ENCODE peak calls at places on chromosomes 1 and 21, in four cellular contexts. A is breast epithelium, C is astrocyte of the cerebellum, H is HAP-1. N is an unnamed sample.

GRCh38 chr1:181647314-181648035 is 164.2 kb downstream of the CACNA1E start:
- DNase-seq in C (no peak), H (no peak), A (no peak), N (no peak)

GRCh38 chr1:161198877-161199431 is at the start of gene ADAMTS4:
- DNase-seq in A (no peak), H (no peak), C (no peak), N (no peak)

GRCh38 chr1:1306070-1306660 is 1.6 kb downstream of the ACAP3 start:
- DNase-seq in C (no peak), H (peak), A (no peak), N (no peak)

GRCh38 chr1:226737819-226738420 is 1.2 kb downstream of the ITPKB start:
- DNase-seq in C (no peak), H (peak), A (peak), N (peak)

GRCh38 chr1:197948926-197949899 is 32.0 kb downstream of the LHX9 start:
- DNase-seq in H (peak), C (no peak), A (no peak), N (no peak)

GRCh38 chr21:36321325-36322082 is 1.5 kb downstream of the MORC3 start:
- DNase-seq in H (peak), C (no peak), A (no peak), N (peak)

GRCh38 chr1:82227696-82228095 is 427.0 kb downstream of the ADGRL2 start:
- DNase-seq in H (peak), A (no peak), C (peak), N (no peak)

GRCh38 chr1:44129616-44130500 is 11.2 kb downstream of the KLF17 start:
- DNase-seq in C (no peak), A (no peak), H (no peak), N (no peak)

GRCh38 chr1:37001697-37002096 is 32.6 kb downstream of the GRIK3 start:
- DNase-seq in A (no peak), C (no peak), H (no peak), N (no peak)

GRCh38 chr1:54876814-54877213 is 10.2 kb downstream of the DHCR24 start:
- DNase-seq in C (no peak), A (no peak), H (no peak), N (no peak)

GRCh38 chr21:14737922-14738321 is 191.8 kb upstream of the SAMSN1 start:
- DNase-seq in H (peak), A (no peak), C (peak), N (no peak)

GRCh38 chr1:15755021-15755642 is 3.5 kb upstream of the FBLIM1 start:
- DNase-seq in H (no peak), A (no peak), C (no peak), N (no peak)

GRCh38 chr1:156062189-156062588 is 1.2 kb downstream of the RAB25 start:
- DNase-seq in H (no peak), C (no peak), A (no peak), N (no peak)

GRCh38 chr1:152141971-152142584 is 16.9 kb downstream of the RPTN start:
- DNase-seq in C (peak), A (no peak), H (peak), N (no peak)

GRCh38 chr1:173996995-173997394 is 25.2 kb downstream of the RC3H1 start:
- DNase-seq in A (no peak), C (no peak), H (no peak), N (no peak)

GRCh38 chr21:42433946-42434551 is 30.3 kb downstream of the UBASH3A start:
- DNase-seq in H (no peak), C (no peak), A (no peak), N (no peak)

GRCh38 chr21:34073749-34074282 is 438 bp downstream of the MRPS6 start:
- DNase-seq in C (no peak), A (no peak), H (no peak), N (peak)

GRCh38 chr1:90850181-90850924 is 133.3 kb upstream of the BARHL2 start:
- DNase-seq in A (no peak), C (no peak), H (peak), N (no peak)

GRCh38 chr1:155307247-155307740 is 1.4 kb upstream of the FDPS start:
- DNase-seq in C (no peak), A (no peak), H (peak), N (no peak)

GRCh38 chr21:44533121-44533890 is 6.7 kb downstream of the KRTAP10-1 start:
- DNase-seq in H (no peak), C (no peak), A (peak), N (no peak)

GRCh38 chr1:37890378-37891014 is 31.1 kb upstream of the MTF1 start:
- DNase-seq in H (peak), A (no peak), C (peak), N (no peak)

GRCh38 chr1:24349891-24350290 is 30.7 kb downstream of the GRHL3 start:
- DNase-seq in A (no peak), C (no peak), H (no peak), N (no peak)

GRCh38 chr1:115193026-115193425 is 103.7 kb upstream of the TSPAN2 start:
- DNase-seq in C (no peak), H (no peak), A (no peak), N (no peak)

GRCh38 chr1:199273837-199274379 is 635.1 kb downstream of the PTPRC start:
- DNase-seq in H (peak), A (no peak), C (no peak), N (peak)

GRCh38 chr1:41365772-41366427 is 4.7 kb downstream of the FOXO6 start:
- DNase-seq in C (no peak), H (no peak), A (no peak), N (peak)
- H3K4me3 ChIP-seq in C (no peak), H (no peak), A (peak), N (peak)

GRCh38 chr21:33019885-33020557 is 5.7 kb upstream of the OLIG2 start:
- DNase-seq in H (no peak), C (no peak), A (no peak), N (no peak)
- H3K4me3 ChIP-seq in H (no peak), C (no peak), A (no peak), N (no peak)

DNA sequence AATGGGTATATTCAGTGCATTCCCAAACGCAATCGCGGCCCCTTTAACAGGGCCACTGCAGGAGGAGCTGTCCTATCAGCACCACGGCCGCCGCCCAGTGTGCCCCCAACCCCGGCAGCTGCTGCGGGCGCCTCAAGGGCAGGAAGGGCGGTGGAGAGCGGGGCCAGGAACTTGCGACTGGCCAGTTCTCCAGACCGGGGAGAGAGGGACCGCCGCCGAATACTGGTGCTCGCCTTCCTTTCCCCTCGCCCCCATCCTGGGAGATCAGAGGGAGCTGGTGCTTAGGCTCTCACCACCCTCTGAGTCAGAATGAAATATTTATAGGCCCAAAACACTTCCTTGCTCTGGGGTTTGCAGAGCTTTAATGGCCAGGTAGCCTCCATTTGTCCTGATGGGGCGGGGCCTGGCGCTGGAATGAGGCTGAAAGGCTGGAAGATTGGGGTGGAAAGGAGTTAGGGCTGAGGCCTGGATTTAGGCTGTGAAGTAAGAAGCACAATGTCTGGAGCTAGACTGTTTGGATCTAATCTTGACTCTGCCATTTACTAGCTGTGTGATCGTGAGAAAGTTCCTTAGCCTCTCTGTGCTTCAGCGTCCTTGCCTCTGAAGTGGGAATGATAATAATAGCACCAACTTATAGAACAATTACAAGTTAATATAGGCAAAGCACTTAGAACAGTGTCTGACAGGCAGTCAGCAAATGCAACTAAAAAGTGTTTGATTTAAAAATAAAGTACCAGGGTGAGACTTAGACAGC is 75.5 kb downstream of the NAV1 start:
- DNase-seq in A (no peak), H (no peak), C (no peak), N (no peak)
- H3K4me3 ChIP-seq in A (no peak), H (no peak), C (no peak), N (no peak)

GRCh38 chr1:10836726-10837125 is 40.3 kb upstream of the CASZ1 start:
- DNase-seq in A (no peak), C (no peak), H (no peak), N (no peak)

GRCh38 chr1:10832703-10833102 is 36.3 kb upstream of the CASZ1 start:
- DNase-seq in A (no peak), H (no peak), C (no peak), N (no peak)

GRCh38 chr1:10835423-10836421 is 39.3 kb upstream of the CASZ1 start:
- DNase-seq in A (no peak), C (peak), H (peak), N (peak)

GRCh38 chr1:10833630-10834557 is 37.4 kb upstream of the CASZ1 start:
- DNase-seq in H (no peak), C (no peak), A (no peak), N (no peak)

GRCh38 chr1:10834770-10835412 is 38.4 kb upstream of the CASZ1 start:
- DNase-seq in H (no peak), C (no peak), A (no peak), N (no peak)
- H3K4me3 ChIP-seq in H (no peak), C (no peak), A (no peak), N (no peak)